ENCODE peak calls at places on chromosome 22, in six cellular contexts. D is Peyer's patch, I is keratinocyte, E is brain microvascular endothelial cell, U is fibroblast of pulmonary artery, J is upper lobe of right lung. R is an unnamed sample.

GRCh38 chr22:32050678-32051515 is 7.8 kb downstream of the SLC5A1 start:
- DNase-seq in E (peak; percentile 86), I (peak; percentile 85), J (no peak), U (peak; percentile 83), D (no peak), R (no peak)

GRCh38 chr22:49240472-49240871 is 587.2 kb downstream of the BRD1 start:
- DNase-seq in J (no peak), E (no peak), D (peak; percentile 29), U (no peak), I (no peak), R (no peak)

GRCh38 chr22:46734830-46735453 is 3.1 kb downstream of the CERK start:
- DNase-seq in D (peak; percentile 59), E (no peak), U (no peak), I (no peak), J (peak; percentile 83), R (peak; percentile 60)

GRCh38 chr22:45212992-45213751 is 27.5 kb downstream of the KIAA0930 start:
- DNase-seq in I (no peak), D (peak; percentile 51), J (peak; percentile 67), E (peak; percentile 70), U (peak; percentile 36), R (no peak)

GRCh38 chr22:36368359-36368983 is 19.3 kb downstream of the MYH9 start:
- DNase-seq in U (peak; percentile 87), J (no peak), I (no peak), D (no peak), E (no peak), R (no peak)

GRCh38 chr22:46546466-46547178 is 9.2 kb upstream of the CELSR1 start:
- DNase-seq in E (peak; percentile 24), D (peak; percentile 18), I (no peak), U (peak; percentile 64), J (peak; percentile 86), R (no peak)

GRCh38 chr22:24095816-24096215 is 84.7 kb downstream of the CABIN1 start:
- DNase-seq in E (no peak), J (peak; percentile 13), U (no peak), I (no peak), D (peak; percentile 21), R (no peak)

GRCh38 chr22:49018601-49019000 is 809.1 kb downstream of the BRD1 start:
- DNase-seq in J (peak; percentile 25), I (no peak), E (no peak), U (no peak), D (peak; percentile 8), R (no peak)

GRCh38 chr22:19565921-19566598 is 41.9 kb upstream of the CLDN5 start:
- DNase-seq in E (no peak), J (no peak), D (no peak), I (no peak), U (no peak), R (no peak)

GRCh38 chr22:45263790-45264269 is 20.9 kb upstream of the UPK3A start:
- DNase-seq in U (peak; percentile 87), I (peak; percentile 81), E (peak; percentile 61), J (peak; percentile 84), D (peak; percentile 62), R (no peak)

GRCh38 chr22:35742342-35743100 is 24.8 kb downstream of the APOL5 start:
- DNase-seq in I (no peak), D (no peak), E (peak; percentile 81), J (no peak), U (peak; percentile 68), R (no peak)

GRCh38 chr22:41435560-41435959 is 11.0 kb downstream of the TOB2 start:
- DNase-seq in D (no peak), I (no peak), U (no peak), E (no peak), J (no peak), R (no peak)

GRCh38 chr22:36775589-36775965 is 342 bp downstream of the IFT27 start:
- DNase-seq in J (no peak), D (no peak), U (peak; percentile 13), I (no peak), E (no peak), R (no peak)

GRCh38 chr22:36198482-36198881 is 3.1 kb downstream of the APOL4 start:
- DNase-seq in E (no peak), J (no peak), D (no peak), I (no peak), U (no peak), R (no peak)

GRCh38 chr22:46622081-46622521 is 1.9 kb downstream of the GRAMD4 start:
- DNase-seq in J (no peak), I (no peak), U (no peak), D (no peak), E (no peak), R (no peak)

GRCh38 chr22:37735054-37735453 is 38.2 kb downstream of the TRIOBP start:
- DNase-seq in U (no peak), D (peak; percentile 63), I (no peak), J (peak; percentile 80), E (no peak), R (no peak)

GRCh38 chr22:46133588-46133855 is 16.8 kb upstream of the PPARA start:
- DNase-seq in J (no peak), U (no peak), I (no peak), D (no peak), E (no peak), R (no peak)

GRCh38 chr22:17446704-17447103 is 77.4 kb downstream of the CECR2 start:
- DNase-seq in I (no peak), D (no peak), U (no peak), E (no peak), J (no peak), R (no peak)

GRCh38 chr22:19621372-19622060 is 92.8 kb upstream of the SEPTIN5 start:
- DNase-seq in U (no peak), E (no peak), D (no peak), J (no peak), I (no peak), R (no peak)

GRCh38 chr22:48477031-48477721 is 1350.5 kb downstream of the BRD1 start:
- DNase-seq in J (peak; percentile 37), U (no peak), E (no peak), D (no peak), I (no peak), R (no peak)

GRCh38 chr22:36285545-36285944 is 32.6 kb downstream of the APOL1 start:
- DNase-seq in E (no peak), J (peak; percentile 62), U (no peak), I (no peak), D (peak; percentile 45), R (no peak)

GRCh38 chr22:30637701-30638114 is 2.1 kb downstream of the SLC35E4 start:
- DNase-seq in E (no peak), U (no peak), I (no peak), D (no peak), J (no peak), R (no peak)

GRCh38 chr22:30636226-30637077 is 871 bp downstream of the SLC35E4 start:
- DNase-seq in E (no peak), D (peak; percentile 56), I (no peak), J (no peak), U (no peak), R (peak; percentile 22)

GRCh38 chr22:30643055-30643875 is 7.7 kb downstream of the SLC35E4 start:
- DNase-seq in U (no peak), I (no peak), D (no peak), E (no peak), J (no peak), R (no peak)

GRCh38 chr22:30640839-30641430 is 5.4 kb downstream of the SLC35E4 start:
- DNase-seq in U (no peak), D (no peak), I (no peak), J (no peak), E (no peak), R (no peak)

DNA sequence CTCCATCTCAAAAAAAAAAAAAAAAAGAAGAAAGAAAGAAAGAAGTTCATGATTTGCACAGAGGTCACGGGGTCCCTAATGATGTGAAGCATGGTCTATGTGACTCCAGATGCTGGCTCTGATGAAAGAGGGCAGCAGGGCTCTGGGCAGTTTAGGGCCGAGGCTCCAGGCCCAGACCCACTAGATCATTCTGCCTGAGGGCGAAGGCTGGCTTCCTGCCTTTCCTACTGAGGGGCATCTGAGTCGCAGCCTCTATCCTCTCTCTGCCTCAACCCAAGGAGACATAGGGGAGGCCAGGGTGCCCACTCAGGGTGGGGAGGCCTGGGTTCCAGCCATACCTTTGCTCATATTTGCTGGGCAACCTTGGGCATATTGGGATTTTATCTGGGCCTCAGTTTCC is 4.8 kb downstream of the SLC35E4 start:
- DNase-seq in I (no peak), U (no peak), E (no peak), D (no peak), J (no peak), R (no peak)
- TF ChIP-seq CTCF in I (no peak), U (no peak), E (no peak), D (no peak), J (no peak), R (no peak)

DNA sequence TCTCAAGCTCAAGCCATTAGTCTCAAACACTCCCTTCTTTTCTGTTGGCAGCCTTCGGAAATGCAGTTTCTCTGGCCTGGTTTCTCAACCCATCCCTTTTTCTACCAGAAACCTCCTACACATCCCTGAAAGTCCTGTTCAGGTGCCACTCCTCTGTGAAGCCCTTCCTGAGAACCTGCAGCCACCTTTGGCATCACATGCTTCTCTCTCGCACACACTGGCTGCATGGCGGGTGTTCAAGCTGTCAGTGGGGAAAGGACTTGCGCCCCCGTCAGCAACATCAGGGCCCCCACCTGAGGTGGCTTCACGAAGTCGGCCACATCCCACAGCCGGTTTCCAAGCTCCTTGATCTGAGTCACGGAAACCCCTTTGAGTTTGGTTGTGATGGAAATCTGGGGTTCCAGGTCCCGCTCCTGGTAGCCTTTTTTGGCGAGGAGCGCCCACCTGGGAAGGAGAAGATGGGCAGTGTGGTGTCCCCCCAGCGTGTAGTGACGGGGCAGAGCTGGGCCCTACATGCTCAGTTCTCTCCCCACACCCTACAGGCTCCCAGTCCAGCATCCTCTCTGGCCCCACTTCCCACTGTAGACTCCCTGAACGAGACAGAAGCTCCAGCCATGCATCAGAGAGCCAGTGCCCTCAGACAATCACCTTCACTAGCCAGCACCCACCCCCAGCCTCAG is 1.8 kb upstream of the LRRC74B start:
- DNase-seq in I (no peak), E (no peak), J (peak; percentile 32), U (no peak), D (no peak), R (no peak)
- TF ChIP-seq CTCF in I (no peak), E (no peak), J (no peak), U (no peak), D (no peak), R (no peak)

GRCh38 chr22:42962295-42963230 is 52.4 kb downstream of the PACSIN2 start:
- DNase-seq in U (peak; percentile 61), J (peak; percentile 88), D (peak; percentile 87), I (no peak), E (no peak), R (no peak)
- TF ChIP-seq CTCF in U (no peak), J (no peak), D (no peak), I (no peak), E (no peak), R (no peak)

DNA sequence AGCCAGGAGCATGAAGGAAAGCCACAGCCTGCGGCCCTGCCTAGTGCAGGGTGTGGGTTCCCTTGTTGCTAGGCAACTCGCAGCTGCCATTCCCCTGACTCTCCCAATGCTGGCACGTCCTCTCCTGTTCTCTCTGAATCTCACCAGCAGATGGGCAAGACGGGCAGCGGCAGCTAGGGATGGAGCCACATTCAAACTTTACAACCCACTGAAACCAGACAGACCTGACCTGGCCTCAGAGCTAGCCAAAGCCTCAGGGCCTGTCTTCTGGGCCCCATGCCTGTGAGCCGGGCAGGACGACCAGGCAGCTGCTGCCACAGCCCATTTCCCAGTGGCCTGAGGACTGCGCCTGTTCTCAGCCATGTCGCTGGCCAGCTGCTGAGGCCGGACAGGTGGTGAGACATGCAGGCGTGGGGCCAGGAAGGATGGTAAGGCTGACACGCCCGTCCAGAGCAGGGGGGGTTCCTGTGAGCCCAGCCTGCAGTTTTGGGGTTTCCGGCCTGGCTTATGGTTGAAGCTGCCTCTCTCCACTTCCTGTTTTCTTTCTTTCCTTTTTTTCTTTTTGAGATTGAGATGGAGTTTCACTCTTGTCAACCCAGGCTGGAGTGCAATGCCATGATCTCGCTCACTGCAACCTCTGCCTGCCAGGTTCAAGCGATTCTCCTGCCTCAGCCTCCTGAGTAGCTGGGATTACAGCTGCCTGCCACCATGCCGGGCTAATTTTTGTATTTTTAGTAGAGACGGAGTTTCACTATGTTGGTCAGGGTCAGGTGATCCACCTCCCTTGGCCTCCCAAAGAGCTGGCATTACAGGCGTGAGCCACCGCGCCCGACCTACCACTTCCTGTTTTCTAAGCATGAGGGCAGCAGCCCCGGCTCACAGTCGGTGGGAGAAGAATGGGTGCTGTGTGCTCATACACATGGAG is 4.1 kb downstream of the SUN2 start:
- DNase-seq in I (peak; percentile 42), U (no peak), J (peak; percentile 87), E (no peak), D (no peak), R (peak; percentile 61)
- TF ChIP-seq CTCF in I (no peak), U (no peak), J (no peak), E (no peak), D (no peak), R (no peak)